ENCODE peak calls at places on chromosomes 7 and 10, in four cellular contexts. A is lower lobe of right lung, J is body of pancreas, H is Peyer's patch. V is an unnamed sample.

GRCh38 chr7:103989785-103990775 is 622 bp upstream of the RELN start:
- DNase-seq in H (no peak), A (no peak), J (no peak), V (no peak)

GRCh38 chr10:97210576-97210975 is 24.8 kb upstream of the SLIT1 start:
- DNase-seq in H (peak; percentile 87), J (peak; percentile 77), A (peak; percentile 63), V (peak; percentile 70)

GRCh38 chr10:48557511-48558123 is 47.3 kb downstream of the ARHGAP22 start:
- DNase-seq in A (no peak), J (no peak), H (no peak), V (no peak)

GRCh38 chr10:1202343-1202742 is 146.2 kb downstream of the WDR37 start:
- DNase-seq in A (no peak), H (no peak), J (no peak), V (no peak)

GRCh38 chr10:102835007-102835482 is 2.2 kb downstream of the CYP17A1 start:
- DNase-seq in H (peak; percentile 90), J (peak; percentile 81), A (peak; percentile 71), V (peak; percentile 76)

GRCh38 chr7:47326808-47327207 is 255.1 kb downstream of the TNS3 start:
- DNase-seq in J (peak; percentile 10), A (no peak), H (no peak), V (peak; percentile 22)

GRCh38 chr10:73653195-73653594 is 2.6 kb downstream of the SYNPO2L start:
- DNase-seq in H (peak; percentile 36), J (no peak), A (no peak), V (no peak)

GRCh38 chr7:131944556-131945069 is 388.2 kb upstream of the PODXL start:
- DNase-seq in H (no peak), J (no peak), A (no peak), V (no peak)

GRCh38 chr7:70414368-70414767 is 717.6 kb upstream of the GALNT17 start:
- DNase-seq in J (no peak), A (no peak), H (no peak), V (no peak)

GRCh38 chr7:64907641-64908326 is 4.7 kb downstream of the ZNF273 start:
- DNase-seq in A (no peak), J (no peak), H (no peak), V (no peak)

GRCh38 chr10:111990734-111991133 is 192.8 kb downstream of the GPAM start:
- DNase-seq in J (no peak), A (no peak), H (no peak), V (no peak)

GRCh38 chr10:61939575-61940301 is 38.2 kb downstream of the ARID5B start:
- DNase-seq in J (no peak), A (no peak), H (no peak), V (no peak)

GRCh38 chr10:113069595-113069994 is 119.5 kb downstream of the TCF7L2 start:
- DNase-seq in A (no peak), J (no peak), H (no peak), V (no peak)

GRCh38 chr10:4352566-4352961 is 473.4 kb upstream of the AKR1E2 start:
- DNase-seq in J (no peak), A (no peak), H (no peak), V (no peak)

GRCh38 chr7:29485376-29486190 is 78.1 kb upstream of the PRR15 start:
- DNase-seq in J (no peak), A (no peak), H (no peak), V (peak; percentile 58)

GRCh38 chr10:114635797-114636550 is 22.1 kb downstream of the ABLIM1 start:
- DNase-seq in J (no peak), A (no peak), H (no peak), V (no peak)

GRCh38 chr10:36880898-36881297 is 244.5 kb upstream of the ANKRD30A start:
- DNase-seq in J (no peak), A (no peak), H (no peak), V (peak; percentile 7)

GRCh38 chr7:240887-241421 is 48.6 kb downstream of the FAM20C start:
- DNase-seq in H (no peak), A (no peak), J (no peak), V (no peak)

GRCh38 chr10:118046491-118047362 is at the start of gene RAB11FIP2:
- DNase-seq in A (peak; percentile 99), H (peak; percentile 99), J (peak; percentile 98), V (peak; percentile 92)

GRCh38 chr10:6226216-6226615 is 23.5 kb downstream of the PFKFB3 start:
- DNase-seq in H (no peak), A (peak; percentile 20), J (no peak), V (no peak)

GRCh38 chr7:46713868-46714596 is 793.0 kb upstream of the IGFBP3 start:
- DNase-seq in H (peak; percentile 79), J (peak; percentile 86), A (no peak), V (peak; percentile 91)

GRCh38 chr7:29099896-29100847 is 46.2 kb downstream of the CPVL start:
- DNase-seq in A (no peak), J (no peak), H (no peak), V (no peak)

GRCh38 chr7:11458736-11459483 is 373.1 kb downstream of the THSD7A start:
- DNase-seq in H (no peak), J (no peak), A (no peak), V (no peak)

GRCh38 chr10:48574817-48575380 is 30.0 kb downstream of the ARHGAP22 start:
- DNase-seq in A (no peak), H (no peak), J (no peak), V (no peak)

GRCh38 chr7:156192921-156193320 is 380.7 kb upstream of the SHH start:
- DNase-seq in A (no peak), H (no peak), J (no peak), V (no peak)

GRCh38 chr7:82818091-82818620 is 344.5 kb downstream of the PCLO start:
- DNase-seq in J (no peak), H (no peak), A (no peak), V (no peak)

GRCh38 chr10:48683424-48683823 is 1.2 kb upstream of the WDFY4 start:
- DNase-seq in A (no peak), H (no peak), J (no peak), V (no peak)

GRCh38 chr10:7901261-7901660 is 83.0 kb downstream of the TAF3 start:
- DNase-seq in A (no peak), J (no peak), H (no peak), V (no peak)

GRCh38 chr10:107898392-107898791 is 733.9 kb upstream of the SORCS1 start:
- DNase-seq in J (no peak), A (no peak), H (no peak), V (no peak)

GRCh38 chr10:78582540-78582939 is 486.2 kb upstream of the ZMIZ1 start:
- DNase-seq in H (no peak), J (no peak), A (no peak), V (no peak)

GRCh38 chr7:12119638-12120303 is 91.3 kb upstream of the TMEM106B start:
- DNase-seq in H (no peak), A (no peak), J (no peak), V (no peak)

GRCh38 chr10:34817586-34817985 is 2.5 kb upstream of the PARD3 start:
- DNase-seq in J (no peak), H (no peak), A (no peak), V (peak; percentile 58)

GRCh38 chr10:76112826-76113150 is 681.4 kb downstream of the LRMDA start:
- DNase-seq in A (no peak), J (no peak), H (no peak), V (no peak)

DNA sequence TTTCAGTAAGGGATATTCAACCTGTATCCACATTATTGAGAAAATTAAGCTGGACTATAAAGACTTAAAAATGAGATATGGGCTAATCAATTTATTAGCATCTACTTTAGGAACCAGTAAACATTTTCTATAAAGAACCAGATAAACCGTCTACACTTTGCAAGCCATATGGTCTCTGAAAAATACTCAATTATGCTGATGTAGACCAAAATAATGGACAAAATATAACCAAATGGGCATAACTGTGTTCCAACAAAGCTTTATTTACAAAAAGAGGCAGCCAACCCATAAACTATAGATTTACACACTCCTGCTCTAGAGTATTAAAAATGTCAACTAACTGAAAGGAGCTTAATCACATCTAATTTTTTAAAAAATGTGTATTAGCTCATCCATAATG is 42.3 kb downstream of the TNPO3 start:
- DNase-seq in A (no peak), J (no peak), H (no peak), V (no peak)
- H3K27ac ChIP-seq in A (no peak overlapping the region), J (no peak overlapping the region), H (no peak overlapping the region), V (no peak overlapping the region)

DNA sequence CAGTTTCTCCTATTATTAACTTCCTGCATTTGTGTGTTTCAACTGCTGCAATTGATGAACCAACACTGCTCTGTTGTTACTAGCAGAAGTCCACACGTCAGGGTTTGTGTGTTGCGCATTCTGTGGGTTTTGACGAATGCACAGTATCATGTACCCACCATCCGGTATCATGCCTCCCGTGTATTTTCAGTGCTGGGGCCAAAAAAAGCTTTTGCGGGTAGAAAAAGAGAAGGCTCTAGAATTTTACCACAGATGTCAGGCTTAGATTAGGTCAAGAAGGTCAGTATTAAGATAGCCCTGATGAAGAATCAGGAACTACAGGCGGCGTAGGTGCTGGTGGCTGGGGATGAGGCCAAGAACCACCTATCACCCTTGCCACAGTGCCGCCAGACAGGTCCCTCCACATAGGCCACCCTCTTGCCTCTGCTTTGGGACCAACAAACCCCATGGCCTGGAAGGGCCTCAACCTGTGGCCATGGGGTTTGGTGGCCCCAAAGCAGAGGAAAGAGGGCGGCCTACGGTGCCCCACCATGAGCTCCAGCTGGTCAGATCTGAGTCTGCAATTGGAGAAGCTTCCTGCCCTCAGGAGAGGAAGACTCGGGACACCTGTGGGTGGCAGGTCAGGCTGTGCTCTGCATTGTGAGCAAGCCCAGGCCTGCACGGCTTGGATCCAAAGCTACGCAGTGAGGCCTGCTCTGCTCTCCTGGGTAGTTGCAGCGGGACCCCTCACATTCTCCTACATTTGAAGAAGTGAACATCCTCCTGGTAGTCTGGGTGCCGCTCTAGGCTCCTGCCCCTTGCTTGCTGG is 71.9 kb downstream of the MKI67 start:
- DNase-seq in A (peak; percentile 68), H (no peak), J (no peak), V (no peak)
- H3K36me3 ChIP-seq in A (peaks cover 68% of the 10 kb centered on the region), H (peaks cover 41% of the 10 kb centered on the region), J (no peaks in the 10 kb centered on the region), V (peaks cover 9% of the 10 kb centered on the region)

DNA sequence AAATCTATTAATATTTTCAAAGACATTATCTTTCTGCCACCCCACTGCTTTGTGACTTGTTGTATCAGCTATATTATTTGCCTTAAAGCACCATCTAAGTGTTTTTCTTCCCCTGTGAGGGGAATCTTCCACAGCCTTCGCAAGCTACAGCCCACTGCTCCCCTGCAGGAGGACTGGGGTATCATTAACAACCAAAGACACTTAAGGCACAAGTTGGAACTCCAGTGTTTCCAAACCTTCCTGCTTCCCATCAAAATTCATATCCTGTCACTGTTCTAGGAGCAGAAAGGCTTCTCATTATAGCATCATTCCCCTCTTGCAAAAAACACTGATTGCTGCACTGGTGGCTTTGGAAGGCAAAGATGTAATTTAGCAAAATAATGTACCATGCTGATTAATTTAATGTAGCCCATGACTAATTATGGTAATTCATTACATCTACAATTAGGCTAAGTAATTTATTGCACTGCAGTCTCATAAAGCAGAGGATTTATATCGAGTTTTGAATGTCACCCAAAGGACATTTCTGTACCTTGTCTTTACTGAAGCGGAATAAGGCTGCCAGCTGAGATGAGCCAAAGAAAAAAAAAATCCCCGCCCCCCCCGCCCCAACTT is 207.1 kb downstream of the SKAP2 start:
- DNase-seq in A (no peak), J (no peak), H (no peak), V (no peak)
- H3K27me3 ChIP-seq in A (no peaks in the 10 kb centered on the region), J (no peaks in the 10 kb centered on the region), H (no peaks in the 10 kb centered on the region), V (no peaks in the 10 kb centered on the region)

GRCh38 chr10:68088030-68088396 is 12.9 kb upstream of the HERC4 start:
- DNase-seq in J (no peak), H (no peak), A (no peak), V (no peak)

GRCh38 chr10:68087338-68088029 is 12.4 kb upstream of the HERC4 start:
- DNase-seq in J (no peak), H (no peak), A (no peak), V (no peak)

GRCh38 chr10:68088744-68089143 is 13.7 kb upstream of the HERC4 start:
- DNase-seq in H (no peak), J (no peak), A (no peak), V (no peak)

GRCh38 chr10:68086011-68086410 is 10.9 kb upstream of the HERC4 start:
- DNase-seq in J (no peak), H (no peak), A (no peak), V (no peak)

GRCh38 chr10:68086910-68087309 is 11.8 kb upstream of the HERC4 start:
- DNase-seq in J (no peak), H (no peak), A (no peak), V (no peak)
- H3K27ac ChIP-seq in J (no peak overlapping the region), H (no peak overlapping the region), A (no peak overlapping the region), V (no peak overlapping the region)